ENCODE peak calls at places on chromosomes 6 and 20, in four cellular contexts. K, Q, M and F are unnamed samples.

GRCh38 chr6:14068133-14068532 is 49.4 kb upstream of the CD83 start:
- DNase-seq in K (no peak), Q (no peak), M (no peak), F (no peak)

GRCh38 chr6:26157150-26157837 is 70.1 kb downstream of the HFE start:
- DNase-seq in K (no peak), Q (peak), M (peak), F (peak)

GRCh38 chr20:16062661-16063591 is 510.3 kb downstream of the KIF16B start:
- DNase-seq in K (no peak), Q (no peak), M (no peak), F (no peak)

GRCh38 chr20:60057866-60058807 is 99.9 kb downstream of the CDH26 start:
- DNase-seq in K (no peak), Q (peak), M (peak), F (no peak)

GRCh38 chr20:14765370-14765701 is 427.9 kb upstream of the FLRT3 start:
- DNase-seq in K (no peak), Q (no peak), M (no peak), F (no peak)

GRCh38 chr6:119466226-119466625 is 116.7 kb upstream of the MAN1A1 start:
- DNase-seq in K (no peak), Q (no peak), M (no peak), F (no peak)

GRCh38 chr6:69818223-69818930 is 21.6 kb upstream of the LMBRD1 start:
- DNase-seq in K (no peak), Q (no peak), M (no peak), F (no peak)

GRCh38 chr6:95248501-95248900 is 328.8 kb upstream of the MANEA start:
- DNase-seq in K (no peak), Q (no peak), M (no peak), F (no peak)

GRCh38 chr20:36786663-36787062 is 13.1 kb upstream of the DSN1 start:
- DNase-seq in K (no peak), Q (no peak), M (no peak), F (no peak)

GRCh38 chr20:3786126-3786484 is 435 bp downstream of the CENPB start:
- DNase-seq in K (no peak), Q (peak), M (no peak), F (no peak)

GRCh38 chr6:43189905-43190304 is 7.9 kb downstream of the CUL9 start:
- DNase-seq in K (no peak), Q (no peak), M (no peak), F (no peak)

GRCh38 chr20:64107736-64108457 is 532 bp upstream of the NPBWR2 start:
- DNase-seq in K (peak), Q (no peak), M (peak), F (no peak)

GRCh38 chr20:13142143-13142542 is 78.9 kb upstream of the ISM1 start:
- DNase-seq in K (no peak), Q (no peak), M (no peak), F (no peak)

GRCh38 chr20:16419138-16419715 is 154.0 kb downstream of the KIF16B start:
- DNase-seq in K (no peak), Q (no peak), M (no peak), F (no peak)

GRCh38 chr20:58603656-58604184 is 47.4 kb upstream of the STX16 start:
- DNase-seq in K (no peak), Q (no peak), M (no peak), F (no peak)

GRCh38 chr6:151387581-151387980 is 3.8 kb downstream of the ZBTB2 start:
- DNase-seq in K (no peak), Q (no peak), M (no peak), F (no peak)

GRCh38 chr20:9136114-9136513 is 67.2 kb downstream of the PLCB4 start:
- DNase-seq in K (no peak), Q (no peak), M (no peak), F (no peak)

GRCh38 chr6:37373822-37374514 is 20.2 kb downstream of the RNF8 start:
- DNase-seq in K (no peak), Q (no peak), M (no peak), F (no peak)

GRCh38 chr6:35691027-35691824 is 2.5 kb upstream of the FKBP5 start:
- DNase-seq in K (peak), Q (peak), M (no peak), F (no peak)

GRCh38 chr6:87029711-87030314 is 65.1 kb downstream of the CGA start:
- DNase-seq in K (no peak), Q (no peak), M (no peak), F (no peak)

GRCh38 chr20:62536731-62537401 is 61.1 kb upstream of the GATA5 start:
- DNase-seq in K (no peak), Q (peak), M (no peak), F (no peak)

GRCh38 chr6:80319286-80319685 is 212.8 kb downstream of the BCKDHB start:
- DNase-seq in K (no peak), Q (no peak), M (no peak), F (no peak)

DNA sequence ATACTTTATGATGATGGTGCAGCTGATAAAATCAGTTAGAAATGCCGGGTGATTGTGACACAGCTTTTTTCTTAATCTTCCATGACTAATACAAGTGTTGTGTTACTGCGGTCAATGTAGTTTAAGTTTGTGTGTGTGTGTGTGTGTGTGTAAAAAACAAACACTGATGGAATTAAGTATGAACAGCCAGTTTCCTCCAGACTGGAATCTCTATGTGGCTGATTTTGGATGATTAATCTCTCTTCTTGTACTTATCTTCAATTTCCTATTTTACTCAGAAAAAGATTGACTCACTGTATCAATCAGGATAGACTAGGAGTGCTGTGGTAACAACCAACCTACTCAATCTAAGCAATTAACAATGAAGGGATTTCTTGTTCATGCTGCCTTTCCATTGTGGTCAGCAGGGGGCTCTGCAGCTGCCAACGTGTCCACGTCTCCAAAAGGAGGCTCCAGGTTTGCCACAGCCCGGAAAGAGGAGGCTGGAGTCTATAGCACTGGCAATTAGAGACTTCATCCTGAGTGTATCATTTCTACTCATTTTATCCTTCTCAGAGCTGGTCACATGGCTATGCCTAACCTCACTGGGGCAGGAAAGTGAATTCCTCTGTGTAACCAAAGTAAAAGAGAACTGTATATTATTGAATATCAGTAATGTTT is 107.7 kb downstream of the CD109 start:
- DNase-seq in K (no peak), Q (no peak), M (no peak), F (no peak)
- TF ChIP-seq CTCF in K (no peak), Q (peak), M (no peak), F (peak)

DNA sequence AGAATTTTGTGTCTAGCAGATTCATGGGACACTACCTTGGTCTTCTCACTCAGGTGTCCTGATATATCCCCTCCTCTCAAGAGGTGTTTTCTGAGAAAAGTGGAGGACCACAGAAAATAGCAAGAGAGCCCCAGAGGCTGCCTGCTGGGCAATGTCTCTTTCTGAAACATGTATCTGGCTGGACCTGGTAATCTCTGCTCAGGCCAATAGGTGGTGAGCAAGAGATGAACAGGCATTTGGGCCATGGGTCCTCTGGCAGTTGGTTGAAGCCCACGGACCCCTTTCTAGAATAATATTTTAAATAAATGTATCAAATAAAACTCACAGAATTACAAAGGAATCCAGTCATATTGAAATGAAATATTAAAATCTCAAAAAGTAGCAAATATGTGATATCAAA is 8.8 kb upstream of the THBD start:
- DNase-seq in K (no peak), Q (no peak), M (no peak), F (no peak)
- TF ChIP-seq CTCF in K (no peak), Q (no peak), M (no peak), F (no peak)

GRCh38 chr6:72040106-72040505 is 153.8 kb downstream of the RIMS1 start:
- DNase-seq in K (no peak), Q (no peak), M (no peak), F (no peak)

GRCh38 chr6:72037006-72037405 is 150.7 kb downstream of the RIMS1 start:
- DNase-seq in K (no peak), Q (no peak), M (no peak), F (no peak)

GRCh38 chr6:72048080-72048479 is 161.7 kb downstream of the RIMS1 start:
- DNase-seq in K (no peak), Q (no peak), M (no peak), F (no peak)

GRCh38 chr6:72042088-72042487 is 155.7 kb downstream of the RIMS1 start:
- DNase-seq in K (no peak), Q (no peak), M (no peak), F (no peak)
- TF ChIP-seq CTCF in K (no peak), Q (no peak), M (no peak), F (peak)

GRCh38 chr6:5379647-5380242 is 118.4 kb downstream of the FARS2 start:
- DNase-seq in K (no peak), Q (no peak), M (no peak), F (no peak)
- TF ChIP-seq CTCF in K (no peak), Q (no peak), M (no peak), F (peak)

GRCh38 chr20:43432498-43432897 is 25.2 kb upstream of the SRSF6 start:
- DNase-seq in K (no peak), Q (no peak), M (no peak), F (no peak)
- TF ChIP-seq CTCF in K (no peak), Q (no peak), M (no peak), F (no peak)

DNA sequence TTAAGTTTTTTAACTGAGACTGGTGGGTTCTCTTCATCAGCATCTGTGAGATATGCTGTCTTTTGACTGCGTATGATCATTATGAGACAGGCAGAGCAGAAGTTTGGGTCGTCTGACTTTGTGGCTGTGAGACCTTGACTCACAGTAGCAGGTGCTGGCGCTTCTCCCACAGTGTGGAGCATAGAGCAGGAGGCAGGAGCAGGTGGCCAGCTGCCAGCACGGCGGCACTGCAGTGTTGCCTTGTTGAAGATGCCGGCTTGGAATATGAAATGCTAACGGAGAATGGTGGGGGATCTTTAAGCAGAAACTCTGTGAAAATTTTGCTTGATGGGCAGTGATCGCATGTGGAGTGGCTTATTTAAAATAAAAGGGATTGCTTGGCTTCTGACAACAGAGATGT is 105.0 kb downstream of the TIAM2 start:
- DNase-seq in K (no peak), Q (peak), M (no peak), F (no peak)
- TF ChIP-seq CTCF in K (no peak), Q (no peak), M (no peak), F (no peak)

DNA sequence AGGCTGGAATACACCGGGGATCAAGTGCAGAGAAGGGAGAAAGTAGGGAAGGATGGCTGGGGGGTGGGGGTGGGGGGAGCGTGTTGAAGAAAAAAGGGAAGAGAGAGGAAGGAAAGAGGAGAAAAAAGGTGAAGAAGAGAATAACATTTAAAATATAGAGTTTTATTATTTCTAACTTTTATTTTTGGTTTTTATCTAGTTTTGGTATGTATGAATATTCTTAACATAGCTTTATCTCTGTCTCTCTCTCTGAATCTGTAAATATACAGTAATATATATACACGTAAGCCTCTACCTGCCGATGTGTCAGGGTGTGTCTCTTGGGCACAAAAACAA is 30.0 kb downstream of the HLA-F start:
- DNase-seq in K (no peak), Q (no peak), M (no peak), F (no peak)
- TF ChIP-seq CTCF in K (no peak), Q (no peak), M (no peak), F (no peak)

GRCh38 chr6:145814501-145815350 is at the start of gene FBXO30:
- DNase-seq in K (peak), Q (peak), M (peak), F (peak)
- TF ChIP-seq CTCF in K (no peak), Q (no peak), M (no peak), F (peak)